ENCODE peak calls at places on chromosomes 11 and 22, in five cellular contexts. One of them, this sample, is unnamed.

GRCh38 chr22:50270302-50271010 is at the start of gene MAPK11:
- DNase-seq in effector memory CD8-positive, alpha-beta T cell: peak
- DNase-seq in AG08395: peak
- DNase-seq in mesothelial cell of epicardium: peak
- DNase-seq in HT-29: no peak
- DNase-seq in this sample: peak

GRCh38 chr11:44269369-44270351 is 40.3 kb downstream of the ALX4 start:
- DNase-seq in effector memory CD8-positive, alpha-beta T cell: no peak
- DNase-seq in AG08395: peak
- DNase-seq in mesothelial cell of epicardium: no peak
- DNase-seq in HT-29: no peak
- DNase-seq in this sample: no peak

GRCh38 chr11:72354356-72355115 is 79.8 kb downstream of the CLPB start:
- DNase-seq in mesothelial cell of epicardium: no peak
- DNase-seq in HT-29: peak
- DNase-seq in AG08395: no peak
- DNase-seq in effector memory CD8-positive, alpha-beta T cell: no peak
- DNase-seq in this sample: no peak

GRCh38 chr11:15195454-15196200 is 80.9 kb downstream of the INSC start:
- DNase-seq in effector memory CD8-positive, alpha-beta T cell: no peak
- DNase-seq in HT-29: peak
- DNase-seq in AG08395: no peak
- DNase-seq in mesothelial cell of epicardium: no peak
- DNase-seq in this sample: peak

GRCh38 chr11:73072935-73073481 is 69.1 kb downstream of the FCHSD2 start:
- DNase-seq in mesothelial cell of epicardium: no peak
- DNase-seq in HT-29: peak
- DNase-seq in effector memory CD8-positive, alpha-beta T cell: no peak
- DNase-seq in AG08395: peak
- DNase-seq in this sample: peak

GRCh38 chr11:61004841-61005240 is 33.4 kb downstream of the CD6 start:
- DNase-seq in mesothelial cell of epicardium: no peak
- DNase-seq in AG08395: no peak
- DNase-seq in effector memory CD8-positive, alpha-beta T cell: no peak
- DNase-seq in HT-29: no peak
- DNase-seq in this sample: peak

GRCh38 chr11:12088047-12088481 is 22.3 kb upstream of the MICAL2 start:
- DNase-seq in effector memory CD8-positive, alpha-beta T cell: no peak
- DNase-seq in HT-29: peak
- DNase-seq in mesothelial cell of epicardium: no peak
- DNase-seq in AG08395: peak
- DNase-seq in this sample: peak

GRCh38 chr22:35203583-35203982 is 53.7 kb upstream of the HMGXB4 start:
- DNase-seq in HT-29: no peak
- DNase-seq in AG08395: no peak
- DNase-seq in mesothelial cell of epicardium: no peak
- DNase-seq in effector memory CD8-positive, alpha-beta T cell: no peak
- DNase-seq in this sample: no peak

GRCh38 chr11:126534141-126534805 is 178.8 kb downstream of the ST3GAL4 start:
- DNase-seq in effector memory CD8-positive, alpha-beta T cell: no peak
- DNase-seq in HT-29: no peak
- DNase-seq in AG08395: no peak
- DNase-seq in mesothelial cell of epicardium: no peak
- DNase-seq in this sample: no peak

GRCh38 chr22:36902143-36902911 is 11.1 kb upstream of the CSF2RB start:
- DNase-seq in AG08395: no peak
- DNase-seq in mesothelial cell of epicardium: no peak
- DNase-seq in HT-29: no peak
- DNase-seq in effector memory CD8-positive, alpha-beta T cell: no peak
- DNase-seq in this sample: no peak

GRCh38 chr11:131717616-131718015 is 347.2 kb downstream of the NTM start:
- DNase-seq in HT-29: no peak
- DNase-seq in effector memory CD8-positive, alpha-beta T cell: no peak
- DNase-seq in mesothelial cell of epicardium: no peak
- DNase-seq in AG08395: no peak
- DNase-seq in this sample: no peak

GRCh38 chr22:37896939-37897338 is 9.2 kb upstream of the MICALL1 start:
- DNase-seq in mesothelial cell of epicardium: no peak
- DNase-seq in HT-29: no peak
- DNase-seq in effector memory CD8-positive, alpha-beta T cell: no peak
- DNase-seq in AG08395: no peak
- DNase-seq in this sample: no peak

GRCh38 chr22:44545773-44546172 is 47.7 kb upstream of the RTL6 start:
- DNase-seq in HT-29: no peak
- DNase-seq in AG08395: no peak
- DNase-seq in effector memory CD8-positive, alpha-beta T cell: no peak
- DNase-seq in mesothelial cell of epicardium: no peak
- DNase-seq in this sample: no peak

GRCh38 chr22:41780714-41781507 is 19.6 kb upstream of the CCDC134 start:
- DNase-seq in mesothelial cell of epicardium: no peak
- DNase-seq in HT-29: no peak
- DNase-seq in effector memory CD8-positive, alpha-beta T cell: peak
- DNase-seq in AG08395: peak
- DNase-seq in this sample: peak

GRCh38 chr22:23060612-23061400 is 9.5 kb upstream of the GNAZ start:
- DNase-seq in HT-29: no peak
- DNase-seq in AG08395: no peak
- DNase-seq in mesothelial cell of epicardium: peak
- DNase-seq in effector memory CD8-positive, alpha-beta T cell: no peak
- DNase-seq in this sample: no peak

GRCh38 chr11:77140231-77140959 is 12.3 kb downstream of the MYO7A start:
- DNase-seq in AG08395: peak
- DNase-seq in effector memory CD8-positive, alpha-beta T cell: no peak
- DNase-seq in HT-29: no peak
- DNase-seq in mesothelial cell of epicardium: no peak
- DNase-seq in this sample: no peak

GRCh38 chr11:64642876-64643257 is 51.8 kb downstream of the SLC22A12 start:
- DNase-seq in AG08395: no peak
- DNase-seq in mesothelial cell of epicardium: no peak
- DNase-seq in effector memory CD8-positive, alpha-beta T cell: no peak
- DNase-seq in HT-29: no peak
- DNase-seq in this sample: no peak

GRCh38 chr11:92886243-92886905 is 83.1 kb upstream of the MTNR1B start:
- DNase-seq in mesothelial cell of epicardium: peak
- DNase-seq in AG08395: peak
- DNase-seq in effector memory CD8-positive, alpha-beta T cell: no peak
- DNase-seq in HT-29: peak
- DNase-seq in this sample: peak

GRCh38 chr22:22673628-22674027 is 29.2 kb downstream of the GGTLC2 start:
- DNase-seq in mesothelial cell of epicardium: no peak
- DNase-seq in effector memory CD8-positive, alpha-beta T cell: no peak
- DNase-seq in HT-29: no peak
- DNase-seq in AG08395: no peak
- DNase-seq in this sample: no peak

GRCh38 chr11:124762077-124762623 is at the start of gene ESAM:
- DNase-seq in AG08395: no peak
- DNase-seq in effector memory CD8-positive, alpha-beta T cell: peak
- DNase-seq in mesothelial cell of epicardium: no peak
- DNase-seq in HT-29: peak
- DNase-seq in this sample: peak

GRCh38 chr11:61830318-61831105 is 2.4 kb downstream of the FADS2 start:
- DNase-seq in mesothelial cell of epicardium: no peak
- DNase-seq in HT-29: no peak
- DNase-seq in AG08395: peak
- DNase-seq in effector memory CD8-positive, alpha-beta T cell: no peak
- DNase-seq in this sample: no peak

GRCh38 chr11:104365676-104366075 is 201.7 kb upstream of the PDGFD start:
- DNase-seq in effector memory CD8-positive, alpha-beta T cell: no peak
- DNase-seq in AG08395: no peak
- DNase-seq in HT-29: no peak
- DNase-seq in mesothelial cell of epicardium: no peak
- DNase-seq in this sample: no peak

GRCh38 chr11:19332476-19332875 is 91.7 kb upstream of the E2F8 start:
- DNase-seq in mesothelial cell of epicardium: no peak
- DNase-seq in HT-29: no peak
- DNase-seq in effector memory CD8-positive, alpha-beta T cell: no peak
- DNase-seq in AG08395: no peak
- DNase-seq in this sample: no peak

GRCh38 chr11:74871037-74871436 is 77.9 kb downstream of the XRRA1 start:
- DNase-seq in mesothelial cell of epicardium: no peak
- DNase-seq in effector memory CD8-positive, alpha-beta T cell: no peak
- DNase-seq in AG08395: no peak
- DNase-seq in HT-29: no peak
- DNase-seq in this sample: no peak

GRCh38 chr11:20933086-20933485 is 263.7 kb downstream of the NELL1 start:
- DNase-seq in AG08395: no peak
- DNase-seq in effector memory CD8-positive, alpha-beta T cell: no peak
- DNase-seq in HT-29: no peak
- DNase-seq in mesothelial cell of epicardium: no peak
- DNase-seq in this sample: no peak

GRCh38 chr11:1939006-1939626 is 8.0 kb upstream of the MRPL23 start:
- DNase-seq in HT-29: no peak
- DNase-seq in effector memory CD8-positive, alpha-beta T cell: no peak
- DNase-seq in AG08395: no peak
- DNase-seq in mesothelial cell of epicardium: peak
- DNase-seq in this sample: no peak

This sample was measured in small intestine.